ENCODE peak calls at places on chromosomes 16 and 17, in six cellular contexts. B is endodermal cell, Y is lung, X is heart right ventricle, S is IMR-90, Q is prostate gland. D is an unnamed sample. For H3K27me3, the result is how much of the 10 kb centered on the place peaks cover.

GRCh38 chr17:82863941-82864720 is 24.3 kb upstream of the ZNF750 start:
- DNase-seq in X (no peak), S (peak), Q (no peak), Y (no peak), B (no peak), D (peak)

GRCh38 chr16:15034266-15035162 is 21.4 kb downstream of the NTAN1 start:
- DNase-seq in Q (no peak), B (no peak), Y (no peak), S (no peak), X (no peak), D (no peak)

GRCh38 chr16:84462296-84463210 is 41.9 kb downstream of the MEAK7 start:
- DNase-seq in B (peak), Y (no peak), Q (no peak), S (no peak), X (no peak), D (no peak)

GRCh38 chr17:7579839-7580630 is 597 bp downstream of the CD68 start:
- DNase-seq in X (no peak), Y (peak), S (no peak), B (no peak), Q (no peak), D (no peak)

GRCh38 chr16:58105619-58106018 is 23.6 kb downstream of the CFAP20 start:
- DNase-seq in Q (no peak), B (no peak), X (no peak), Y (no peak), S (no peak), D (no peak)

GRCh38 chr17:6639651-6640535 is 618 bp downstream of the KIAA0753 start:
- DNase-seq in B (peak), S (peak), X (peak), Q (no peak), Y (no peak), D (peak)

GRCh38 chr16:59658572-59658971 is 924.5 kb upstream of the GOT2 start:
- DNase-seq in X (no peak), B (no peak), S (no peak), Y (no peak), Q (no peak), D (no peak)

GRCh38 chr17:7580631-7581554 is 1.5 kb downstream of the CD68 start:
- DNase-seq in X (no peak), S (no peak), B (peak), Y (no peak), Q (no peak), D (no peak)

GRCh38 chr17:58337126-58337599 is 8.6 kb upstream of the TSPOAP1 start:
- DNase-seq in Q (no peak), B (peak), Y (no peak), X (no peak), S (peak), D (no peak)

GRCh38 chr17:80969030-80969673 is 22.5 kb upstream of the CHMP6 start:
- DNase-seq in S (no peak), B (no peak), Q (no peak), X (no peak), Y (no peak), D (peak)

GRCh38 chr17:27559996-27560481 is 70.9 kb upstream of the LGALS9 start:
- DNase-seq in X (peak), B (no peak), Y (peak), S (peak), Q (no peak), D (peak)

GRCh38 chr16:48231675-48232214 is 12.4 kb upstream of the LONP2 start:
- DNase-seq in Y (no peak), X (peak), S (peak), Q (peak), B (peak), D (peak)

GRCh38 chr16:47732806-47733150 is 271.6 kb downstream of the PHKB start:
- DNase-seq in B (peak), X (no peak), S (peak), Y (no peak), Q (no peak), D (no peak)

GRCh38 chr17:50129303-50129945 is 536 bp downstream of the SAMD14 start:
- DNase-seq in S (peak), B (peak), Y (no peak), Q (no peak), X (no peak), D (no peak)

GRCh38 chr16:51839697-51840462 is 688.8 kb upstream of the SALL1 start:
- DNase-seq in Q (no peak), S (peak), Y (no peak), X (no peak), B (no peak), D (peak)

GRCh38 chr16:86436466-86437185 is 73.7 kb upstream of the FOXF1 start:
- DNase-seq in Y (no peak), X (no peak), S (peak), Q (no peak), B (no peak), D (no peak)

GRCh38 chr16:69711115-69711740 is 15.1 kb downstream of the NQO1 start:
- DNase-seq in Q (peak), Y (peak), X (no peak), B (no peak), S (peak), D (no peak)

GRCh38 chr16:85369741-85370528 is 243.2 kb upstream of the GSE1 start:
- DNase-seq in B (peak), S (no peak), Y (peak), X (peak), Q (peak), D (peak)

GRCh38 chr17:75487351-75488070 is 27.8 kb downstream of the CASKIN2 start:
- DNase-seq in B (peak), X (no peak), Y (no peak), S (no peak), Q (no peak), D (no peak)

GRCh38 chr16:8605554-8605953 is 15.2 kb upstream of the TMEM114 start:
- DNase-seq in S (no peak), Q (no peak), B (no peak), X (no peak), Y (no peak), D (no peak)

GRCh38 chr17:37848690-37849616 is 75.3 kb upstream of the TBC1D3K start:
- DNase-seq in S (peak), X (no peak), Q (no peak), Y (no peak), B (peak), D (peak)

GRCh38 chr17:61201211-61201610 is 198.4 kb upstream of the TBX2 start:
- DNase-seq in Q (no peak), S (peak), Y (no peak), B (no peak), X (no peak), D (peak)

GRCh38 chr17:73914536-73915274 is 270.5 kb upstream of the SDK2 start:
- DNase-seq in S (no peak), Q (no peak), Y (no peak), X (no peak), B (peak), D (no peak)

DNA sequence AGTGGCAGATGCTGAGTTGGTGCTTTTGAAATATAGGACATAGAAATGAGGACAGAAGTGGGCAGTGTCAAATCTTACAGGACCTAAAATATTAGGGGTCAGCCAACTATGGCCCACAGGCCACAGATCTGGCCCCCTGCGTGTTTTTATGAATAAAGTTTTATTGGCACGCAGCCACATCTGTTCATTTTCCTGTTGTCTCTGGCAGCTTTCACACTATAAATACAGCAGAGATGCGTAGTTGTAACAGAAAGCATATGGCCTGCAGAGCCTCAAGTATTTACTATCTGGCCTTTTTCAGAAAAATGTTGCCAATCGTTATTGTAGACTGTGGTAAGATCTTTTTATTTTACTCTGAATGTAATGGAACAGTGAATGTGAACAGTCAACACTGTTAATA is 82.8 kb downstream of the ABCC6 start:
- DNase-seq in B (no peak), X (no peak), S (no peak), Y (no peak), Q (no peak), D (no peak)
- H3K27me3 ChIP-seq in B (under half), X (under half), S (under half), Y (under half), Q (under half), D (under half)

GRCh38 chr16:23140082-23140481 is 9.2 kb downstream of the USP31 start:
- DNase-seq in X (no peak), Y (no peak), S (no peak), B (no peak), Q (no peak), D (no peak)
- H3K27me3 ChIP-seq in X (under half), Y (under half), S (under half), B (under half), Q (under half), D (under half)

GRCh38 chr17:48755346-48755745 is 26.8 kb upstream of the HOXB13 start:
- DNase-seq in B (no peak), S (no peak), Y (no peak), X (no peak), Q (no peak), D (no peak)
- H3K27me3 ChIP-seq in B (half or more), S (half or more), Y (under half), X (half or more), Q (under half), D (under half)

DNA sequence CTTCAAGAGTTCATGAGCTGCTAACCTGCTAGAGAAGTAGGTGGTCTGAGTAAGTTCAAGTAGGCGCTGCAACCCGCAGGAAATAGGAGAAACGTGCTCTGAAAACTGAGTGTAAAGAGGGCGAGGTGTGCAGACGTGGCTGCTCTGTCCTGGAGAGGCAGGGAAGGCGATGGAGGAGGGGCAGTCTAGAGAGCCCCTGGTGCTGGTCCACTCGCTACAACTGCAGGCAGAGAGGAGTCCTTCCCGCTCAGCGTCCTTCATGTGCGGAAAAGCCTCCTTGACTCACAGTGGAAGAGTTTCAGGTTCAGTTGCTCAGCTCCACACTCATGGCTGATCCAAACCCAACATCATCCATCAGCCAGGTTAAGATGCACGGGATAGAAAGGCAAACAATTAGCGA is 12.1 kb downstream of the ABCA3 start:
- DNase-seq in Q (no peak), Y (no peak), B (no peak), X (no peak), S (no peak), D (no peak)
- H3K27me3 ChIP-seq in Q (under half), Y (under half), B (under half), X (under half), S (half or more), D (under half)

GRCh38 chr16:31219154-31219741 is 2.3 kb upstream of the PYDC1 start:
- DNase-seq in S (no peak), Y (no peak), B (no peak), Q (no peak), X (no peak), D (no peak)
- H3K27me3 ChIP-seq in S (half or more), Y (under half), B (under half), Q (under half), X (under half), D (under half)

GRCh38 chr16:73065617-73066313 is 17.8 kb upstream of the ZFHX3 start:
- DNase-seq in Q (no peak), B (peak), S (no peak), Y (no peak), X (no peak), D (no peak)
- H3K27me3 ChIP-seq in Q (under half), B (half or more), S (under half), Y (under half), X (under half), D (under half)

GRCh38 chr16:836221-836620 is 35.7 kb upstream of the GNG13 start:
- DNase-seq in X (no peak), Y (no peak), B (no peak), Q (no peak), S (no peak), D (no peak)
- H3K27me3 ChIP-seq in X (under half), Y (under half), B (under half), Q (under half), S (under half), D (under half)

D was measured in SJCRH30.